ENCODE peak calls at places on chromosomes 1 and 21, in seven cellular contexts. J, Y, Q, Z, K, V and C are unnamed samples.

GRCh38 chr1:184425449-184426277 is 38.8 kb downstream of the C1orf21 start:
- DNase-seq in Y (no peak), J (no peak), Z (no peak), V (no peak), K (no peak), Q (no peak), C (no peak)

GRCh38 chr1:97145321-97145956 is 423.9 kb downstream of the PTBP2 start:
- DNase-seq in Q (no peak), Z (no peak), J (peak), V (no peak), K (no peak), Y (no peak), C (no peak)

GRCh38 chr1:243582321-243582720 is 267.7 kb downstream of the AKT3 start:
- DNase-seq in Z (no peak), K (no peak), Y (no peak), V (no peak), Q (no peak), J (peak), C (peak)

GRCh38 chr1:204041803-204042505 is 31.0 kb upstream of the SOX13 start:
- DNase-seq in Y (no peak), K (no peak), J (peak), V (no peak), Z (peak), Q (no peak), C (no peak)

GRCh38 chr1:45629035-45629434 is 5.2 kb upstream of the CCDC17 start:
- DNase-seq in J (no peak), K (no peak), Y (no peak), Q (no peak), V (no peak), Z (no peak), C (no peak)

GRCh38 chr1:24165500-24165899 is 21.6 kb downstream of the IFNLR1 start:
- DNase-seq in V (no peak), J (no peak), Y (no peak), Q (no peak), Z (no peak), K (no peak), C (no peak)

GRCh38 chr1:174690266-174690665 is 242.5 kb downstream of the GPR52 start:
- DNase-seq in J (no peak), K (no peak), Q (no peak), Y (no peak), V (no peak), Z (no peak), C (no peak)

GRCh38 chr1:172466795-172467407 is 23.0 kb upstream of the PIGC start:
- DNase-seq in Q (no peak), Y (no peak), V (no peak), Z (no peak), J (no peak), K (no peak), C (no peak)

GRCh38 chr21:45941338-45941710 is 40.2 kb upstream of the COL6A1 start:
- DNase-seq in V (no peak), Z (no peak), K (no peak), J (no peak), Y (no peak), Q (no peak), C (no peak)

GRCh38 chr1:52842643-52843310 is at the start of gene ZYG11A:
- DNase-seq in Y (peak), K (peak), J (peak), Z (peak), V (peak), Q (peak), C (peak)

GRCh38 chr1:244450597-244451538 is 841 bp downstream of the ADSS2 start:
- DNase-seq in Z (peak), J (peak), Q (peak), Y (peak), K (peak), V (peak), C (peak)

GRCh38 chr1:33327587-33328325 is 6.9 kb upstream of the A3GALT2 start:
- DNase-seq in Y (peak), K (no peak), Q (no peak), Z (peak), V (no peak), J (peak), C (no peak)

GRCh38 chr1:37628026-37628556 is 6.6 kb downstream of the RSPO1 start:
- DNase-seq in Q (no peak), Z (no peak), J (no peak), K (no peak), V (no peak), Y (no peak), C (no peak)

GRCh38 chr1:92933459-92933858 is 27.8 kb downstream of the DIPK1A start:
- DNase-seq in J (peak), K (no peak), Y (no peak), Z (no peak), V (no peak), Q (no peak), C (no peak)

GRCh38 chr1:211634461-211634860 is 41.0 kb downstream of the NEK2 start:
- DNase-seq in V (no peak), J (no peak), Z (no peak), K (no peak), Q (no peak), Y (no peak), C (no peak)

GRCh38 chr1:36764796-36765195 is 269.5 kb downstream of the GRIK3 start:
- DNase-seq in Z (no peak), K (no peak), V (no peak), Y (no peak), Q (no peak), J (no peak), C (no peak)

GRCh38 chr21:41630249-41630648 is 122.3 kb upstream of the TMPRSS2 start:
- DNase-seq in K (no peak), J (peak), Q (no peak), Y (no peak), V (no peak), Z (peak), C (peak)

GRCh38 chr1:150551784-150552691 is 2.8 kb downstream of the ADAMTSL4 start:
- DNase-seq in Z (peak), K (no peak), Q (no peak), Y (peak), V (no peak), J (peak), C (peak)

GRCh38 chr1:189149547-189150375 is 1327.9 kb downstream of the BRINP3 start:
- DNase-seq in Q (no peak), Y (no peak), Z (no peak), J (no peak), V (no peak), K (no peak), C (no peak)

GRCh38 chr1:99680258-99680657 is 34.3 kb downstream of the PALMD start:
- DNase-seq in K (no peak), Z (no peak), Y (no peak), Q (no peak), V (no peak), J (peak), C (no peak)

GRCh38 chr1:25705699-25706098 is 89.1 kb downstream of the MAN1C1 start:
- DNase-seq in Y (no peak), Z (no peak), Q (no peak), K (no peak), V (no peak), J (no peak), C (no peak)

DNA sequence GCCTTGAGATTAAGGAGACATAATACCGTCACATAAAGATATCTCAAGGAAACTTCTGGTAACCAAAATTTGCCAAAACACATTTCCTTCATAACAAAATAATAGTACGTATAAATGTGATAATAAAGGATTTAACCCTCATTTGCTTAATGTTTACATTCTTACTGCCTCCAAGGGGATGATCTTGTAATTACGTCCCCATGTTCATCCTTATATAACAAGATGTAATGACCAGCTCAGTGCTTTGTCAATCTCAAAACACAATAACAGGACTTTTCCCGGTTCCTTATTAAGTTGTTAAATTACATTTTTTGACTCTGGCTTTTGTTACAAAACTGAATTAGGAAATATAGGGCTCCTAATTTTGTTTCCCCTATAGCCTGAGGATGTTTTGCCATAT is 41.3 kb upstream of the UHMK1 start:
- DNase-seq in V (no peak), J (no peak), K (no peak), Z (no peak), Q (no peak), Y (no peak), C (no peak)
- TF ChIP-seq CTCF in V (no peak), J (no peak), K (no peak), Z (no peak), Q (no peak), Y (no peak), C (no peak)

GRCh38 chr1:155598842-155599331 is 11.1 kb upstream of the MSTO1 start:
- DNase-seq in J (peak), K (no peak), Y (no peak), V (no peak), Q (no peak), Z (no peak), C (peak)
- TF ChIP-seq CTCF in J (no peak), K (no peak), Y (no peak), V (no peak), Q (no peak), Z (no peak), C (no peak)

GRCh38 chr1:15362737-15363128 is 47.0 kb upstream of the EFHD2 start:
- DNase-seq in Y (no peak), V (no peak), J (no peak), Q (no peak), Z (no peak), K (no peak), C (no peak)

GRCh38 chr1:15360681-15361080 is 49.0 kb upstream of the EFHD2 start:
- DNase-seq in V (no peak), J (no peak), K (no peak), Z (no peak), Y (no peak), Q (no peak), C (no peak)

GRCh38 chr1:15362096-15362736 is 47.5 kb upstream of the EFHD2 start:
- DNase-seq in Z (no peak), V (no peak), J (no peak), Q (no peak), Y (no peak), K (no peak), C (no peak)

GRCh38 chr1:15368888-15369287 is 40.8 kb upstream of the EFHD2 start:
- DNase-seq in Z (no peak), Q (no peak), V (no peak), Y (no peak), K (no peak), J (no peak), C (no peak)

DNA sequence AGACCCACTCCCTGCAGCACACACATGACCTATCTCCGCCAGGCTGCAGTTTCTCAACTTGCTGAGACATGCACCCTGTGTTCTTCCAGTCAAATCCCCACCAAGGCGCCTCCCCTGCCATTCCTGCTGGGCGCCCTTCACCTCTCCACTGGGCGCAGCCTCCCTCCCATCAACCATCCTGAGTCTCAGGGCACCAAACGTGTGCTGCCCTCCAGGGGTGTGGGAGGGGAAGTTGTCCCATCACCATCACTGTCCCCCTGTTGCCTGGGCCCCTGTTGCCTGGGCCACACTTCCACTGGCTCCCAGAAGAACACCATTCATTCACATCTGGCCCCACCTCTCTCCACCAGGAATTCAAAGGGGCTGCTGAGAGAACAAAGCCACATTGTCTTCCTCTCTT is 44.9 kb upstream of the EFHD2 start:
- DNase-seq in Q (no peak), Y (no peak), K (no peak), V (no peak), Z (no peak), J (no peak), C (no peak)
- TF ChIP-seq CTCF in Q (peak), Y (no peak), K (no peak), V (no peak), Z (no peak), J (no peak), C (no peak)

GRCh38 chr21:43775795-43776430 is at the start of gene CSTB:
- DNase-seq in Z (peak), J (peak), V (peak), Q (peak), K (peak), Y (peak), C (peak)
- TF ChIP-seq CTCF in Z (no peak), J (no peak), V (no peak), Q (no peak), K (no peak), Y (no peak), C (no peak)

GRCh38 chr1:2238361-2239055 is 10.4 kb downstream of the SKI start:
- DNase-seq in Z (peak), Y (no peak), K (no peak), V (no peak), J (no peak), Q (no peak), C (no peak)

GRCh38 chr1:2239384-2239985 is 11.4 kb downstream of the SKI start:
- DNase-seq in K (no peak), Q (no peak), Y (peak), Z (no peak), V (no peak), J (no peak), C (no peak)

GRCh38 chr1:2235300-2235998 is 7.3 kb downstream of the SKI start:
- DNase-seq in V (no peak), Z (no peak), Q (no peak), J (no peak), K (no peak), Y (no peak), C (no peak)

GRCh38 chr1:2236695-2237677 is 8.9 kb downstream of the SKI start:
- DNase-seq in J (no peak), K (no peak), Z (peak), V (no peak), Y (no peak), Q (no peak), C (no peak)

DNA sequence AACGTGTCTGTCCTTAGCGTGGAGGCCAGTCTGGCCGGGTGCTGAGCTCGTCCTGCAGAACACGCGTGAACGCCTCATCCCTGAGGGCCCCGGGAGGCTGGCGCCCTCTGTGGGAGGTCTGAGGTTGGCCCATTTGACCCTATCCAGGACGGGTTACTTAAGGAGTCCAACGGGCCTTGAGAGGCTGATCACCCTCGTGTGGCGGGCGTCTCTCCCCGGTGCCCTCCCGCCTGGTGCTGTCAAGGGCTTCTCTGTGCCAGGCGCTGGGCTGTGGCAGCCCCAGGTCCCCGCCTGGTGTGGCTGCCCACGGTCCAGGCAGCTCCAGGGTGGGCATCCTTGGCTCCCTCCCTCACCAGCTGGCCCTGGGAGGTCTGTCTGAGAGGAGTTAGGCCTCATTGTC is 9.7 kb downstream of the SKI start:
- DNase-seq in Q (no peak), K (no peak), V (no peak), Z (peak), J (no peak), Y (peak), C (no peak)
- TF ChIP-seq CTCF in Q (peak), K (no peak), V (no peak), Z (peak), J (peak), Y (no peak), C (peak)

DNA sequence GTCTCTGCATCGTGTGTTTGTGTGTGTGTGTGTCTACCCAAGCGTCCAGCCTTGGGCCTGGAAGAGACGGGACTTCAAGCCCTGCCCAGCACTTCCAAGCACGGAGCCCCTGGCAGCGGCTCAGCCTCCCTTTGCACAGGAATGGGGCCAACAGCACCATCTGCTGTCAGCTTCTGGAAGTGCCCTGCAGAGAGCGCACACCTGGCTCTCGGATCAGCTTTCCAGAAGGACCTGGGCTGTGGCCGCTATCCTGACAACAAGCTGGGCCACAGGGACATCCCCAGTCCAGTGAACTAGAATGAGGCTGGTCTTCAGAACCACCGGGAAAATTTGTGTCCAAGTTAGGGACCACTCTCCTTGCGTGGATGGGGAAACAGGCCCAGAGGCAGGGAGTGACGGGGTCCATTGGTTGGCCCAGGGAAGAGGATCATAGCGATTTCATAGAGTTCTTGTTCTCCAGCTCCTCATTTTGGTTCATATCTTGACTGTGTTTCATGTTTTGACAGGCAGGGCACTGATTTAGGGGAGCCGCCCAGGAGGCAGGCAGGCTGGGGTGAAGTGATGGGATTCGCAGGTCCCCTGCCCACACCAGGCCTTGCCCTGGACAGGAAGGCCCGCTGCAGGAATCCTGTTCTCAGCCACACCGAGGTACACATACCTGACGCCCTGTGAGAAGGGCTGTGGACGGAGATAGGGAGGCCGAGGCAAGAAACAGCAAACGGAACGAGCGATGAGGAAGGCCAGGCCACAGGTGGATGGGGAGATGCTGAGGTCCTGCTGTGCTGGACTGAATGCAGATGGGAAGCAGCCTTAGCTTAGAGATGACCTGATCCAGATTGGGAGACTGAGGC is 38.4 kb downstream of the TAS1R2 start:
- DNase-seq in Q (peak), K (peak), J (peak), Z (peak), Y (peak), V (peak), C (peak)
- TF ChIP-seq CTCF in Q (peak), K (peak), J (peak), Z (peak), Y (peak), V (peak), C (peak)

GRCh38 chr1:182198006-182198605 is 136.6 kb upstream of the ZNF648 start:
- DNase-seq in J (no peak), Y (no peak), K (peak), V (no peak), Z (peak), Q (no peak), C (no peak)
- TF ChIP-seq CTCF in J (no peak), Y (peak), K (peak), V (peak), Z (no peak), Q (peak), C (no peak)

DNA sequence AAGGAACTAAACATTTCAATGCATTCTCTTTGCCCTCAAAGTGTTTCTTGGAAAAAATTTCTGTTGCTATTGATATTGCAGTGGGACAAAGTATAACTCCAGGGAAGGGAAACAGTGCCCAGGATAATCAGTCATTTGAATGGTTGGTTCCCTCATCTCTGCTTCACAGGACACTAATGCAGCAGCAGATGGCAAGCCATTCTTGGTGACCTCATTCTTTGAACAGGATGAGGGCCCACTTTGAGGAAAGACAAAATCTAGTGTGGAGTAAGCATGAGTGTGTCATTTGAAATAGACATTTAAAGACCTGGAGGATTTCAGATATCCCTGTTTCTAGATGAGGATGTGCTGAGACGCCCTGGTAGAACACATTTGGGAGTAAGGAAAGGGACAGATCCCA is 32.3 kb downstream of the CHRM3 start:
- DNase-seq in J (no peak), K (no peak), Y (no peak), Z (no peak), Q (no peak), V (no peak), C (no peak)
- TF ChIP-seq CTCF in J (no peak), K (no peak), Y (no peak), Z (no peak), Q (no peak), V (no peak), C (no peak)

GRCh38 chr1:94240822-94241221 is 3.4 kb upstream of the ARHGAP29 start:
- DNase-seq in J (peak), Y (no peak), K (no peak), V (no peak), Q (no peak), Z (no peak), C (peak)
- TF ChIP-seq CTCF in J (peak), Y (peak), K (no peak), V (peak), Q (no peak), Z (peak), C (peak)

DNA sequence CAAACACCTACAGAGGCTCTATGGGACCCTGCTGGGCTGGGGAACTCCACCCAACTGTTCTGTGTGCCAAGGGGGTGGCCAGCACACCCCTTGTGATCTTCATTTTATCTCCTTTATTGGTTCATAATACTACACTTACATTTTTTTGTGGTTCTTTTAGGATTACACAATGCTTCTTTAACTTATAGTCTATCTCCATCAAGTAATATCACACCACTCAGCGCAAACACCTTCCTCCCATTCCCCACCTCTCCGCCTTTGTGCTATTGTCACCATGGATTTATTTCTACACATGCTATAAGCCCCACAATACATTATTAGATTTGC is 15.9 kb downstream of the EFNA3 start:
- DNase-seq in V (no peak), Z (no peak), J (no peak), K (no peak), Q (no peak), Y (no peak), C (no peak)
- TF ChIP-seq CTCF in V (no peak), Z (peak), J (no peak), K (no peak), Q (no peak), Y (no peak), C (no peak)